ENCODE peak calls at places on chromosomes 6 and 20, in seven cellular contexts. One of them, this sample, is unnamed.

GRCh38 chr6:80608881-80609280 is 502.4 kb downstream of the BCKDHB start:
- DNase-seq in activated CD4-positive, CD25-positive, alpha-beta regulatory T cell treated with anti-CD3 and anti-CD28 coated beads, Interleukin-2, amount 50 U/mL, for 16 hours: no peak
- DNase-seq in T-helper 9 cell: no peak
- DNase-seq in NCI-H1105 treated with DMSO at 0.1 percent for 48 hours: no peak
- DNase-seq in ELR: peak
- DNase-seq in NT2/D1: no peak
- DNase-seq in GM13977: no peak
- DNase-seq in this sample: peak

GRCh38 chr6:36334832-36335459 is 1.7 kb downstream of the BNIP5 start:
- DNase-seq in activated CD4-positive, CD25-positive, alpha-beta regulatory T cell treated with anti-CD3 and anti-CD28 coated beads, Interleukin-2, amount 50 U/mL, for 16 hours: no peak
- DNase-seq in T-helper 9 cell: no peak
- DNase-seq in NCI-H1105 treated with DMSO at 0.1 percent for 48 hours: no peak
- DNase-seq in ELR: no peak
- DNase-seq in NT2/D1: no peak
- DNase-seq in GM13977: no peak
- DNase-seq in this sample: no peak

GRCh38 chr6:64590965-64591364 is 955.4 kb downstream of the PHF3 start:
- DNase-seq in activated CD4-positive, CD25-positive, alpha-beta regulatory T cell treated with anti-CD3 and anti-CD28 coated beads, Interleukin-2, amount 50 U/mL, for 16 hours: no peak
- DNase-seq in T-helper 9 cell: no peak
- DNase-seq in NCI-H1105 treated with DMSO at 0.1 percent for 48 hours: no peak
- DNase-seq in ELR: no peak
- DNase-seq in NT2/D1: no peak
- DNase-seq in GM13977: no peak
- DNase-seq in this sample: no peak

GRCh38 chr20:1533059-1533458 is 24.4 kb downstream of the SIRPD start:
- DNase-seq in activated CD4-positive, CD25-positive, alpha-beta regulatory T cell treated with anti-CD3 and anti-CD28 coated beads, Interleukin-2, amount 50 U/mL, for 16 hours: no peak
- DNase-seq in T-helper 9 cell: no peak
- DNase-seq in NCI-H1105 treated with DMSO at 0.1 percent for 48 hours: no peak
- DNase-seq in ELR: peak
- DNase-seq in NT2/D1: no peak
- DNase-seq in GM13977: no peak
- DNase-seq in this sample: peak

GRCh38 chr6:166951670-166952060 is 4.7 kb downstream of the RNASET2 start:
- DNase-seq in activated CD4-positive, CD25-positive, alpha-beta regulatory T cell treated with anti-CD3 and anti-CD28 coated beads, Interleukin-2, amount 50 U/mL, for 16 hours: no peak
- DNase-seq in T-helper 9 cell: no peak
- DNase-seq in NCI-H1105 treated with DMSO at 0.1 percent for 48 hours: no peak
- DNase-seq in ELR: no peak
- DNase-seq in NT2/D1: no peak
- DNase-seq in GM13977: no peak
- DNase-seq in this sample: no peak

GRCh38 chr6:79072640-79073181 is 5.3 kb downstream of the PHIP start:
- DNase-seq in activated CD4-positive, CD25-positive, alpha-beta regulatory T cell treated with anti-CD3 and anti-CD28 coated beads, Interleukin-2, amount 50 U/mL, for 16 hours: no peak
- DNase-seq in T-helper 9 cell: no peak
- DNase-seq in NCI-H1105 treated with DMSO at 0.1 percent for 48 hours: no peak
- DNase-seq in ELR: no peak
- DNase-seq in NT2/D1: no peak
- DNase-seq in GM13977: peak
- DNase-seq in this sample: no peak

GRCh38 chr6:22036699-22037098 is 260.1 kb downstream of the PRL start:
- DNase-seq in activated CD4-positive, CD25-positive, alpha-beta regulatory T cell treated with anti-CD3 and anti-CD28 coated beads, Interleukin-2, amount 50 U/mL, for 16 hours: no peak
- DNase-seq in T-helper 9 cell: no peak
- DNase-seq in NCI-H1105 treated with DMSO at 0.1 percent for 48 hours: no peak
- DNase-seq in ELR: no peak
- DNase-seq in NT2/D1: no peak
- DNase-seq in GM13977: no peak
- DNase-seq in this sample: no peak

GRCh38 chr6:167933290-167933689 is 64.2 kb upstream of the KIF25 start:
- DNase-seq in activated CD4-positive, CD25-positive, alpha-beta regulatory T cell treated with anti-CD3 and anti-CD28 coated beads, Interleukin-2, amount 50 U/mL, for 16 hours: no peak
- DNase-seq in T-helper 9 cell: no peak
- DNase-seq in NCI-H1105 treated with DMSO at 0.1 percent for 48 hours: no peak
- DNase-seq in ELR: no peak
- DNase-seq in NT2/D1: no peak
- DNase-seq in GM13977: no peak
- DNase-seq in this sample: no peak

GRCh38 chr20:3980260-3981131 is 34.9 kb downstream of the RNF24 start:
- DNase-seq in activated CD4-positive, CD25-positive, alpha-beta regulatory T cell treated with anti-CD3 and anti-CD28 coated beads, Interleukin-2, amount 50 U/mL, for 16 hours: no peak
- DNase-seq in T-helper 9 cell: no peak
- DNase-seq in NCI-H1105 treated with DMSO at 0.1 percent for 48 hours: no peak
- DNase-seq in ELR: peak
- DNase-seq in NT2/D1: no peak
- DNase-seq in GM13977: peak
- DNase-seq in this sample: peak

This sample was measured in HCEC 1CT.